ENCODE peak calls at places on chromosome X, in six cellular contexts. B is thoracic aorta, T is A549, N is upper lobe of right lung, E is DND-41, F is Panc1. X is an unnamed sample.

GRCh38 chrX:130435937-130436336 is 34.1 kb downstream of the RBMX2 start:
- ATAC-seq in N (no peak), F (no peak), B (no peak), E (no peak), T (no peak), X (no peak)

GRCh38 chrX:8084023-8084422 is 87.0 kb downstream of the VCX2 start:
- ATAC-seq in F (no peak), T (no peak), B (no peak), N (no peak), E (no peak), X (no peak)

GRCh38 chrX:53422915-53423268 is 219 bp downstream of the RIBC1 start:
- ATAC-seq in E (no peak), B (no peak), F (no peak), T (peak; percentile 46), N (peak; percentile 9), X (peak; percentile 11)

GRCh38 chrX:69150294-69150960 is 14.8 kb downstream of the PJA1 start:
- ATAC-seq in F (peak; percentile 34), E (no peak), N (no peak), B (no peak), T (peak; percentile 40), X (no peak)

GRCh38 chrX:133645977-133646750 is 230.9 kb upstream of the GPC4 start:
- ATAC-seq in T (no peak), E (no peak), F (no peak), N (peak; percentile 79), B (peak; percentile 69), X (peak; percentile 85)

GRCh38 chrX:101291204-101291603 is at the start of gene TAF7L:
- ATAC-seq in E (no peak), N (no peak), T (no peak), F (no peak), B (no peak), X (no peak)

GRCh38 chrX:136275553-136275952 is 24.4 kb upstream of the MAP7D3 start:
- ATAC-seq in F (no peak), N (no peak), T (no peak), B (no peak), E (no peak), X (no peak)

GRCh38 chrX:130165181-130165702 is 399 bp downstream of the AIFM1 start:
- ATAC-seq in N (no peak), B (no peak), F (peak; percentile 74), E (peak; percentile 28), T (peak; percentile 73), X (no peak)

GRCh38 chrX:16601885-16602284 is 48.1 kb upstream of the S100G start:
- ATAC-seq in F (no peak), E (no peak), N (no peak), B (no peak), T (no peak), X (no peak)

GRCh38 chrX:118226060-118226428 is 109.4 kb upstream of the KLHL13 start:
- ATAC-seq in T (peak; percentile 74), F (peak; percentile 76), B (no peak), N (no peak), E (no peak), X (no peak)

GRCh38 chrX:135295944-135296305 is 13.4 kb upstream of the ETDC start:
- ATAC-seq in F (no peak), E (no peak), N (no peak), B (no peak), T (no peak), X (peak; percentile 10)

GRCh38 chrX:104523858-104524257 is 42.1 kb upstream of the IL1RAPL2 start:
- ATAC-seq in E (no peak), F (no peak), N (no peak), T (no peak), B (no peak), X (no peak)

GRCh38 chrX:24207826-24208225 is 58.3 kb downstream of the ZFX start:
- ATAC-seq in T (no peak), E (no peak), B (no peak), N (no peak), F (no peak), X (no peak)

GRCh38 chrX:106987488-106987887 is 12.5 kb downstream of the MORC4 start:
- ATAC-seq in F (no peak), E (no peak), N (no peak), T (no peak), B (no peak), X (no peak)
- H3K9me3 ChIP-seq in F (no peaks in the 10 kb centered on the region), E (no peaks in the 10 kb centered on the region), N (no peaks in the 10 kb centered on the region), T (no peaks in the 10 kb centered on the region), B (no peaks in the 10 kb centered on the region), X (no peaks in the 10 kb centered on the region)

DNA sequence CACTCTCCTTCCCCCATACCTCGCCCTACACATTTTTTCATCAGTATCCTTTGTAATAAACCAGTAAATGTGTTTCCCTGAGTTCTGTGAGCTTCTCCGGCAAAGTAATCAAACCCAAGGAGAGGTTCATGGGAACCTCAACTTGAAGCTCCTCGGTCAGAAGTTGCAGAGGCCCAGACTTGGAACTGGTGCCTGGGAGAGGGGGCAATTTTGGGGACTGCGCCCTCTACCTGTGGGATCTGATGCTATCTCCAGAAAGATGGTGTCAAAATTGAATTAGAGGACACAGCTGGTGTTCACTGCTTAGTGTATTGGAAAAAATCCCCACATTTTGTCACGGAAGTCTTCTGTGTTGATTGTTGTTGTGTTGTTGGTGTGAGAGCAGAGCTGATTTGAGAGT is 70.6 kb downstream of the ATP11C start:
- ATAC-seq in E (no peak), B (no peak), F (no peak), N (no peak), T (no peak), X (no peak)
- TF ChIP-seq CTCF in E (peak; percentile 13), B (no peak), F (no peak), N (no peak), T (no peak), X (no peak)

DNA sequence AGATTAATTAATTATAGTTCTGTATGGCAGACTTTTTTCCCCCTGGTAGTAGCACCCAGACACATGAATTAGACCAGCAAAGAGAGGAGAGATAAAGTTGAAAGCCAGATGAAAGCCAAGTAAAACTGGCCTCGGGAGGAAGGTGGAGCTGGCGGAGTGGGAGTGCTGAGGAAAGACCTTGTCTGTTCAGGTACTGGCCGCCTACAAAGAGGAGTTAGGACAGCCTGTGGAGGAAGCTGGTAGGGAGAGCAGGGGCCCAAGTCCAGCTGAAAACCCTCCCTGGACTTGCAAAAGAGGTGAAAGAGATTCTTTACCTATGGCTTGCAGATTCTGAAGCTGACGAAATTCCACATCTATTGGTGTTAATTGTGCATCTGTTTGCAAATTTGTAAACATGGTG is 11.7 kb downstream of the SHROOM2 start:
- ATAC-seq in F (no peak), E (no peak), B (no peak), N (no peak), T (no peak), X (no peak)
- H3K9me3 ChIP-seq in F (no peaks in the 10 kb centered on the region), E (peaks cover 3% of the 10 kb centered on the region), B (no peaks in the 10 kb centered on the region), N (no peaks in the 10 kb centered on the region), T (peaks cover 12% of the 10 kb centered on the region), X (no peaks in the 10 kb centered on the region)

DNA sequence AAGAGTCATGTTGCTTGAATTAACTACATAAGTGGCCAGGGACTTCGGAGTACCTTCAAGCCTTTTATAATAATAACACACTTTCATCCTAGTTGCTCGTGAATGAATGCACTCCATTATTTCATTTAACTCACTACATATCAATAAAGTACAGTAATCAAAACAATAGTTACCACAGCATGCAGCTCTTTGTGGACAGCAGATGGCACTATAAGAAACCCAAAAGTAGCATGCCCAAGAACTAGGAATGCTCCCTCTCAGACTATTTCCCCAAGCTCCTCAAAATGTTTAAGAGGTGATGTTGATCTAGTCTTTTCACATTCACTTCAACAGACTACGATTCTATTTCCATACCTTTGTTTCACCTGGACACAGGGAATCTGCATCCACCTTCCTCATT is 500.8 kb upstream of the DIAPH2 start:
- ATAC-seq in T (peak; percentile 43), B (no peak), E (no peak), F (no peak), N (no peak), X (no peak)
- TF ChIP-seq CTCF in T (peak; percentile 28), B (no peak), E (peak; percentile 39), F (peak; percentile 38), N (peak; percentile 18), X (peak; percentile 29)

GRCh38 chrX:81662381-81662780 is 460.5 kb downstream of the SH3BGRL start:
- ATAC-seq in E (no peak), B (no peak), F (no peak), T (no peak), N (no peak), X (no peak)
- H3K9me3 ChIP-seq in E (no peaks in the 10 kb centered on the region), B (no peaks in the 10 kb centered on the region), F (no peaks in the 10 kb centered on the region), T (no peaks in the 10 kb centered on the region), N (no peaks in the 10 kb centered on the region), X (no peaks in the 10 kb centered on the region)

DNA sequence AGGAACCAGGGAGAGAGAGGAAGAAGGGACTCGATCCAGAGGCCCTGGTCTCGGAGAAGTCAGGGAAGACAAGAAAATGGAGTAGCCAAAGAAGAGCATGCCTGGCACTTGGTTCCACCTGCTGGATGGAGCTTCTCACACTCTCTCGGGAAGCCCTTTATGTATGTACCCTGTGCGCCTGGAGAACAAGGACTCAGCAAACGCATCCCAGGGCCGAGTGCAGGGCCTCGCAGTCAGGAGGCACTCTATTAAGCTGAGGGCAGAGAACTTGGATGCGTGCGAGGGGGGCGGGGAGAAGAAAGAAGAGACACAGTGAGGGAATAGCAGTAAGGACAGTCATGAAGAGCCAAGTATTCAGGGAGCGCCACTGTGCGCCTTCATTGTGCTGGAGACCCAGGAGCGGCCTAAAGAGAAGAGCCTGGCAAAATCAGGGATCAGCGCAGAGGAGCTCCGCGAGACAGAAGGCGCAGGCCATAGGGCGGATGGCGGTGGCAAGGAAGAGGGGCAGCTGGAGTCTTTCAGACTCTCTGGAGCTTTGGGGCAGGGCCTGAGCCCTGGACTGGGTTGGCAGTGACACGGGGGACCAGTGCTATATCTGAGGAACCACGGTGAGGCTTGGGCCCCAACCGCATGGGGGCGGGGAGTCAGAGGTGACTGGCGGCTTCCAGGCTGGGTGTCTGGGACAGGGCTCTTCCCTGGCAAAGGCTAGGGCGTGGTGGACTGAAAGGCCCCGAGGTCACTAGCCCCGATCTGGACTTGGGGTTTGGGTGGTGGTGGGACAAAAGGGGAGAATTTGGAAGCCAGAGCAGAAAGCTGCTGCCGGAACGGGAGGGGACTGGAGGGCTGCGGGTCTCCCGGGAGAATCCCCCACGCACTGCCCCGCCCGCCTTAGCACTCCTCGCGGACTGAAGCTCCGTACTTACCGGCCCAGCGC is 1.9 kb upstream of the SEPTIN6 start:
- ATAC-seq in E (no peak), N (no peak), T (no peak), B (no peak), F (no peak), X (no peak)
- TF ChIP-seq CTCF in E (peak; percentile 24), N (no peak), T (no peak), B (no peak), F (peak; percentile 37), X (no peak)

GRCh38 chrX:41903544-41903943 is 19.8 kb downstream of the CASK start:
- ATAC-seq in T (no peak), F (no peak), B (no peak), E (no peak), N (no peak), X (no peak)
- H3K9me3 ChIP-seq in T (peaks cover 3% of the 10 kb centered on the region), F (no peaks in the 10 kb centered on the region), B (no peaks in the 10 kb centered on the region), E (peaks cover 9% of the 10 kb centered on the region), N (no peaks in the 10 kb centered on the region), X (no peaks in the 10 kb centered on the region)

DNA sequence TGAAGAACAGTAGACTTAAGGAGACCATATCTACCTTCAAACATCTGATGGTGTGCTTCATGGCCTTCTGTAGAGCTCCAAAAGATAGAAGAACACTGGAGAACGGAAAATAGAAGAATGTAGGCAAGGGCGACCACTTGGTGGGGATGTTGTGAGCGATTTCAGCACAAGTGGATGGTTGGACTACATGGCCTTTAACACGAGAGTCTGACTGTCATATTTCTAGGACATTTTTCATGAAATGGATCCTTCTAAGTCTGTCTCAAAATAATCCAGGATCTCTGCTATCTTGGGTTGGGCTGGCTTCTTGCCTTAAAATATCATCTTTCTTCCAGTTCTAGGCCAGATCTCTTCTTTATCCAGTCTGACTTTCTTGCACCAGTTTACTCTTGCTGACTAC is 1.3 kb upstream of the MID1IP1 start:
- ATAC-seq in T (no peak), B (no peak), N (no peak), E (no peak), F (no peak), X (no peak)
- TF ChIP-seq CTCF in T (peak; percentile 13), B (no peak), N (peak; percentile 16), E (peak; percentile 34), F (peak; percentile 18), X (no peak)